ENCODE peak calls at places on chromosomes 11 and 22, in seven cellular contexts. L is K562, C is endodermal cell, V is uterus, R is astrocyte, W is mesothelial cell of epicardium, B is kidney. Y is an unnamed sample.

GRCh38 chr22:37417737-37418348 is 9.4 kb downstream of the ELFN2 start:
- DNase-seq in L (no peak), C (no peak), V (no peak), R (no peak), W (no peak), B (no peak), Y (no peak)

GRCh38 chr22:45529097-45529496 is 26.4 kb downstream of the FBLN1 start:
- DNase-seq in L (no peak), C (no peak), V (no peak), R (no peak), W (no peak), B (no peak), Y (no peak)

GRCh38 chr11:15972838-15973237 is 383.5 kb downstream of the SOX6 start:
- DNase-seq in L (no peak), C (no peak), V (no peak), R (no peak), W (no peak), B (no peak), Y (no peak)

GRCh38 chr11:70675697-70676374 is 277.5 kb downstream of the CTTN start:
- DNase-seq in L (peak), C (no peak), V (no peak), R (no peak), W (no peak), B (no peak), Y (no peak)

GRCh38 chr11:70270877-70271634 is 566 bp downstream of the PPFIA1 start:
- DNase-seq in L (peak), C (peak), V (no peak), R (peak), W (peak), B (peak), Y (no peak)

GRCh38 chr11:24060125-24060524 is 436.7 kb upstream of the LUZP2 start:
- DNase-seq in L (no peak), C (no peak), V (no peak), R (no peak), W (no peak), B (no peak), Y (no peak)

GRCh38 chr11:70074701-70075100 is 3.4 kb upstream of the ANO1 start:
- DNase-seq in L (no peak), C (peak), V (peak), R (no peak), W (no peak), B (peak), Y (no peak)

GRCh38 chr22:49983148-49984042 is 22.8 kb downstream of the PIM3 start:
- DNase-seq in L (no peak), C (peak), V (peak), R (no peak), W (no peak), B (peak), Y (no peak)

GRCh38 chr11:17738350-17739207 is 4.0 kb downstream of the KCNC1 start:
- DNase-seq in L (peak), C (peak), V (no peak), R (no peak), W (no peak), B (peak), Y (no peak)

GRCh38 chr11:4919250-4919649 is at the start of gene OR51G2:
- DNase-seq in L (no peak), C (no peak), V (no peak), R (no peak), W (no peak), B (no peak), Y (no peak)

GRCh38 chr22:38454361-38455062 is 487 bp downstream of the KCNJ4 start:
- DNase-seq in L (no peak), C (peak), V (no peak), R (no peak), W (no peak), B (peak), Y (no peak)

GRCh38 chr22:50531546-50532352 is 1.9 kb upstream of the TYMP start:
- DNase-seq in L (no peak), C (peak), V (peak), R (peak), W (no peak), B (peak), Y (no peak)

GRCh38 chr11:46675288-46675851 is 25.0 kb downstream of the ARHGAP1 start:
- DNase-seq in L (no peak), C (peak), V (peak), R (peak), W (no peak), B (no peak), Y (no peak)

GRCh38 chr11:76885390-76886097 is 24.8 kb downstream of the ACER3 start:
- DNase-seq in L (no peak), C (no peak), V (no peak), R (peak), W (no peak), B (peak), Y (no peak)

GRCh38 chr11:6553634-6554033 is 49.8 kb downstream of the RRP8 start:
- DNase-seq in L (no peak), C (no peak), V (no peak), R (no peak), W (no peak), B (no peak), Y (no peak)

GRCh38 chr11:46002146-46002545 is 79.7 kb downstream of the LARGE2 start:
- DNase-seq in L (no peak), C (no peak), V (no peak), R (no peak), W (no peak), B (no peak), Y (no peak)

GRCh38 chr22:23278883-23279675 is 98.8 kb downstream of the BCR start:
- DNase-seq in L (no peak), C (no peak), V (peak), R (peak), W (no peak), B (no peak), Y (no peak)

GRCh38 chr22:17116931-17117330 is 4.2 kb downstream of the TMEM121B start:
- DNase-seq in L (no peak), C (peak), V (no peak), R (no peak), W (no peak), B (no peak), Y (no peak)

GRCh38 chr11:60910281-60910687 is 3.7 kb upstream of the TMEM109 start:
- DNase-seq in L (no peak), C (no peak), V (no peak), R (no peak), W (no peak), B (no peak), Y (no peak)

GRCh38 chr11:5486003-5486402 is 2.5 kb upstream of the OR52D1 start:
- DNase-seq in L (no peak), C (no peak), V (no peak), R (no peak), W (no peak), B (no peak), Y (no peak)

GRCh38 chr11:1271002-1271401 is 38.4 kb downstream of the TOLLIP start:
- DNase-seq in L (peak), C (peak), V (no peak), R (no peak), W (no peak), B (peak), Y (no peak)

GRCh38 chr11:35681181-35681767 is 18.7 kb downstream of the TRIM44 start:
- DNase-seq in L (no peak), C (no peak), V (no peak), R (no peak), W (no peak), B (no peak), Y (no peak)

GRCh38 chr11:66044757-66045156 is 4.2 kb downstream of the GAL3ST3 start:
- DNase-seq in L (no peak), C (no peak), V (no peak), R (no peak), W (no peak), B (no peak), Y (no peak)

GRCh38 chr11:117218133-117218915 is 13.5 kb downstream of the PCSK7 start:
- DNase-seq in L (no peak), C (no peak), V (peak), R (peak), W (no peak), B (peak), Y (no peak)

GRCh38 chr11:3165152-3165705 is at the start of gene OSBPL5:
- DNase-seq in L (peak), C (peak), V (peak), R (peak), W (peak), B (peak), Y (peak)

DNA sequence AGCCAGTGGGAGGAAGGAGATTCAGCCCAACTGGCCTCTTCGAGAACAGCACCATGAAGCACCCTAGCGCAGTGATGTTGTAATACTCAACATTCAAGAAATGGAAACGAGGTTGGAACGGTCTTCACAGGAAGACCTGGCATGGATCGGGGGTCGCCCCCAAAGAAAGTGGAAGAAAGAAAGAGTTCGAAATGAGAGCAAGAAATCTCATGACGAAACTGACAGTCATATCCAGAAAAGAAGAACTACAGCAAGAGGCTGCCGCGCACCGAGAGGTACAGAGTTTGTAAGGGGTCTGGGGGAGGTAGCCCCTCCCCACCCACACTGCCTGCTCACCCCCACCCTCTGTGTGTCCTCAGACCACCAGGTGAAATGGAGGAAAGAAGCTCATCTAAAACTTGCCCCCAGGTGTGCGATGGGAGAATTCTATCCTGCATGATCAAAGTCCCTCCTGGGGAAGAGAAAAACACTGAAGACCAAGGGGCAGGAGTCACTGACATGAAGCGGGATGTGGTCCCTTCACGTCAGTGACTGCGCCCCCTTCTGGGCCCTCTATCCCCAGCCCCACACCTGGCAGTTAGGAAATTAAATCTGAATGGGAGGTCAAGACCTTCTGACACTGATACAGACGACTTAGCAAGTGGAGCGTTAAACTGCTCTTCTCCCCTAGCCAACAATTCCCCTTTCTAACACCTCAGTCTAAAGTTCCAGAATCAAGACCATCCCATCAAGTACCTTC is 52.9 kb upstream of the SPATA19 start:
- DNase-seq in L (no peak), C (peak), V (no peak), R (no peak), W (peak), B (no peak), Y (no peak)
- TF ChIP-seq CTCF in L (peak), C (peak), V (no peak), R (no peak), W (no peak), B (no peak), Y (no peak)

DNA sequence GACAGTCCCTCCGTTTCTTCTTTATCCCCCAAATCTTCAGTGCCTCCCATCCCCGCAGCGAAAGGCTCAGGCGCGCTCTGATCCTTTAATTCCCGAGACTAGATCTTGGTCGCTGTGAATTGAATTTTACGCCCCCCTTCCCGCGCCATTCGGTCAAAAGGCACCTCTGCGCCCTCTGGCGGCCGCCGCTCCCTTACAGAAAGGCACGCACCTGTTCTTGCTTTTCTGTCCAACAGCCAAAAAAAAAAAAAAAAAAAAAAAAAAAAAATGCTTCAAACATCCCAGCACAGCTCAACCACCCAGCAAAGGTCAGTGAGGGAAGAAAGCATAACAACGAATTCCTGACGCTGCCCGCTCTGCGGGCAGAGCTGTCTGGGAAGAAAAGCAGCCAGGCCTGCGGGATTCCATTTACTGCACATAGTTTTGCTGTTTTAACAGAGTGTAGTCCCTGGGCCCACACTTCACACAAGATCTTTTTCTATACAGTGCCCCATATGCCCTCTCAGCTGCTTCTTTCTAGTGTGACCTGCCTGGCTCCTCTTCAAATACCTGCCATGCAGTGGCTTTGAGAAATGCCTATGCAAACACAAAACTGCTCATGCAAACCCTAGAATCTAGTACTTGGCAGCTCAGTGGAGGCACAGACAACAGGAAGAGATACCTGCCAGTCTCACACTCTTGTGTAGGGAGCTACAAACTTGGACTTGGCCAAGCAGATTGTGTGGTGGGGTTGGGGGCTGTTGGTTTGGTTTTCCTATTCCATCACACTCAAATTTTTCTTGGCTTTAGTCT is 1.3 kb upstream of the ESAM start:
- DNase-seq in L (peak), C (peak), V (peak), R (peak), W (peak), B (peak), Y (no peak)
- TF ChIP-seq CTCF in L (peak), C (peak), V (peak), R (peak), W (peak), B (peak), Y (peak)

GRCh38 chr11:108786281-108786990 is 121.6 kb downstream of the DDX10 start:
- DNase-seq in L (no peak), C (no peak), V (no peak), R (no peak), W (no peak), B (no peak), Y (no peak)

GRCh38 chr11:108790501-108791299 is 125.8 kb downstream of the DDX10 start:
- DNase-seq in L (no peak), C (no peak), V (no peak), R (no peak), W (no peak), B (no peak), Y (no peak)

GRCh38 chr11:108793138-108793537 is 128.3 kb downstream of the DDX10 start:
- DNase-seq in L (no peak), C (no peak), V (no peak), R (no peak), W (no peak), B (no peak), Y (no peak)

GRCh38 chr11:108787105-108787504 is 122.2 kb downstream of the DDX10 start:
- DNase-seq in L (no peak), C (no peak), V (no peak), R (no peak), W (no peak), B (no peak), Y (no peak)

GRCh38 chr11:108788565-108789199 is 123.8 kb downstream of the DDX10 start:
- DNase-seq in L (peak), C (peak), V (no peak), R (peak), W (no peak), B (no peak), Y (no peak)
- TF ChIP-seq CTCF in L (peak), C (peak), V (no peak), R (peak), W (no peak), B (peak), Y (peak)

GRCh38 chr11:114764563-114764962 is 86.2 kb downstream of the NXPE2 start:
- DNase-seq in L (no peak), C (no peak), V (no peak), R (no peak), W (no peak), B (no peak), Y (no peak)

GRCh38 chr11:114758627-114759026 is 80.3 kb downstream of the NXPE2 start:
- DNase-seq in L (no peak), C (no peak), V (no peak), R (no peak), W (no peak), B (no peak), Y (no peak)

GRCh38 chr11:114762437-114762836 is 84.1 kb downstream of the NXPE2 start:
- DNase-seq in L (peak), C (peak), V (peak), R (peak), W (peak), B (peak), Y (no peak)
- TF ChIP-seq CTCF in L (peak), C (peak), V (peak), R (peak), W (peak), B (peak), Y (peak)

GRCh38 chr22:26753125-26753862 is 95.9 kb downstream of the MIAT start:
- DNase-seq in L (no peak), C (no peak), V (no peak), R (no peak), W (no peak), B (no peak), Y (no peak)
- TF ChIP-seq CTCF in L (no peak), C (peak), V (no peak), R (no peak), W (no peak), B (no peak), Y (no peak)

GRCh38 chr11:86459002-86459385 is 84.3 kb downstream of the CCDC81 start:
- DNase-seq in L (no peak), C (no peak), V (no peak), R (peak), W (no peak), B (no peak), Y (no peak)
- TF ChIP-seq CTCF in L (no peak), C (no peak), V (no peak), R (no peak), W (no peak), B (no peak), Y (no peak)

Y was measured in D721Med.